ENCODE peak calls at places on chromosomes 7 and 10, in four cellular contexts. One of them, this sample, is unnamed.
A peak's percentile ranks its signal among the peaks of the same experiment; 100 is the strongest.

GRCh38 chr10:86968271-86968993 is at the start of gene ADIRF:
- DNase-seq in uterus: peak; percentile 76
- DNase-seq in Peyer's patch: peak; percentile 86
- DNase-seq in H9: peak; percentile 37
- DNase-seq in this sample: peak; percentile 71

GRCh38 chr7:149529136-149529718 is 31.6 kb upstream of the ZNF746 start:
- DNase-seq in uterus: no peak
- DNase-seq in Peyer's patch: no peak
- DNase-seq in H9: no peak
- DNase-seq in this sample: no peak

GRCh38 chr10:131693766-131694165 is 207.0 kb upstream of the PPP2R2D start:
- DNase-seq in uterus: no peak
- DNase-seq in Peyer's patch: no peak
- DNase-seq in H9: no peak
- DNase-seq in this sample: no peak

GRCh38 chr7:43112941-43113621 is 634 bp downstream of the HECW1 start:
- DNase-seq in uterus: peak; percentile 25
- DNase-seq in Peyer's patch: no peak
- DNase-seq in H9: peak; percentile 82
- DNase-seq in this sample: no peak

GRCh38 chr7:16785846-16786245 is 19.0 kb downstream of the AGR2 start:
- DNase-seq in uterus: no peak
- DNase-seq in Peyer's patch: no peak
- DNase-seq in H9: no peak
- DNase-seq in this sample: no peak

GRCh38 chr10:77522268-77522809 is 115.3 kb downstream of the KCNMA1 start:
- DNase-seq in uterus: no peak
- DNase-seq in Peyer's patch: no peak
- DNase-seq in H9: no peak
- DNase-seq in this sample: no peak

GRCh38 chr10:11853468-11853867 is 30.3 kb downstream of the PROSER2 start:
- DNase-seq in uterus: no peak
- DNase-seq in Peyer's patch: peak; percentile 10
- DNase-seq in H9: no peak
- DNase-seq in this sample: no peak

GRCh38 chr7:36570508-36571219 is 153.6 kb downstream of the AOAH start:
- DNase-seq in uterus: no peak
- DNase-seq in Peyer's patch: no peak
- DNase-seq in H9: no peak
- DNase-seq in this sample: no peak

GRCh38 chr7:47292832-47293309 is 289.0 kb downstream of the TNS3 start:
- DNase-seq in uterus: no peak
- DNase-seq in Peyer's patch: no peak
- DNase-seq in H9: no peak
- DNase-seq in this sample: no peak

GRCh38 chr7:67753891-67754290 is 757.3 kb downstream of the TYW1 start:
- DNase-seq in uterus: no peak
- DNase-seq in Peyer's patch: no peak
- DNase-seq in H9: no peak
- DNase-seq in this sample: no peak

GRCh38 chr7:132084776-132085388 is 491.4 kb downstream of the PLXNA4 start:
- DNase-seq in uterus: no peak
- DNase-seq in Peyer's patch: no peak
- DNase-seq in H9: peak; percentile 40
- DNase-seq in this sample: no peak

GRCh38 chr7:45691155-45691656 is 117.0 kb downstream of the ADCY1 start:
- DNase-seq in uterus: no peak
- DNase-seq in Peyer's patch: no peak
- DNase-seq in H9: no peak
- DNase-seq in this sample: peak; percentile 36

GRCh38 chr7:89042963-89043362 is 247.4 kb upstream of the TEX47 start:
- DNase-seq in uterus: no peak
- DNase-seq in Peyer's patch: no peak
- DNase-seq in H9: no peak
- DNase-seq in this sample: no peak

GRCh38 chr7:38716397-38716796 is 85.2 kb upstream of the AMPH start:
- DNase-seq in uterus: no peak
- DNase-seq in Peyer's patch: no peak
- DNase-seq in H9: no peak
- DNase-seq in this sample: no peak

GRCh38 chr7:115976651-115977050 is 53.9 kb downstream of the TFEC start:
- DNase-seq in uterus: no peak
- DNase-seq in Peyer's patch: no peak
- DNase-seq in H9: no peak
- DNase-seq in this sample: no peak

GRCh38 chr7:24982917-24983316 is 2.9 kb upstream of the OSBPL3 start:
- DNase-seq in uterus: no peak
- DNase-seq in Peyer's patch: no peak
- DNase-seq in H9: no peak
- DNase-seq in this sample: no peak

GRCh38 chr10:23088609-23089008 is 6.8 kb upstream of the MSRB2 start:
- DNase-seq in uterus: no peak
- DNase-seq in Peyer's patch: no peak
- DNase-seq in H9: no peak
- DNase-seq in this sample: no peak

GRCh38 chr7:55172881-55173609 is 154.2 kb downstream of the EGFR start:
- DNase-seq in uterus: no peak
- DNase-seq in Peyer's patch: no peak
- DNase-seq in H9: no peak
- DNase-seq in this sample: no peak

GRCh38 chr7:12581897-12582296 is 11.4 kb downstream of the SCIN start:
- DNase-seq in uterus: no peak
- DNase-seq in Peyer's patch: no peak
- DNase-seq in H9: no peak
- DNase-seq in this sample: no peak

DNA sequence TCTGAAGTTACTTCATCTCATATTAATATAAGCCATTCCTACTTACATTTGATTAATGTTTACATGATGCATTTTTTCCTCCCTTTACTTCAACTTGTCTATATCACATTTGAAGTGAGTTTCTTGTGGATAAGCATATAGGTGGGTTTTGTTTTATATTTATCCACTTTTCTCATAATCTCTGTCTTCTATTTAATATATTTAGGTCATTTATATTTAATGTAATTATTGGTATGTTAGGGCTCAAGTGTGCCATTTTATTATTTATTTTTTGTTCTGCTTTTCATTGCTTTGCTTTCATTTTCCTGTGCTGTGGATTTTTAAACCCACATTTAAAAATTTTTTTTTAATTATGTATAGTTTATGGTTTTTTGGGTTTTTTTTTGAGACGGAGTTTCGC is 54.8 kb downstream of the OGDH start:
- DNase-seq in uterus: no peak
- DNase-seq in Peyer's patch: no peak
- DNase-seq in H9: no peak
- DNase-seq in this sample: no peak
- H3K9me3 ChIP-seq in uterus: peaks cover 6% of the 10 kb centered on the region
- H3K9me3 ChIP-seq in Peyer's patch: no peaks in the 10 kb centered on the region
- H3K9me3 ChIP-seq in H9: peaks cover 7% of the 10 kb centered on the region
- H3K9me3 ChIP-seq in this sample: peaks cover 7% of the 10 kb centered on the region

GRCh38 chr7:81600608-81601007 is 169.2 kb downstream of the HGF start:
- DNase-seq in uterus: no peak
- DNase-seq in Peyer's patch: no peak
- DNase-seq in H9: no peak
- DNase-seq in this sample: no peak
- H3K4me1 ChIP-seq in uterus: no peaks in the 10 kb centered on the region
- H3K4me1 ChIP-seq in Peyer's patch: no peaks in the 10 kb centered on the region
- H3K4me1 ChIP-seq in H9: no peaks in the 10 kb centered on the region
- H3K4me1 ChIP-seq in this sample: no peaks in the 10 kb centered on the region

GRCh38 chr10:33413093-33413442 is 78.6 kb upstream of the NRP1 start:
- DNase-seq in uterus: no peak
- DNase-seq in Peyer's patch: no peak
- DNase-seq in H9: no peak
- DNase-seq in this sample: no peak

GRCh38 chr10:33410860-33411234 is 76.4 kb upstream of the NRP1 start:
- DNase-seq in uterus: no peak
- DNase-seq in Peyer's patch: no peak
- DNase-seq in H9: no peak
- DNase-seq in this sample: no peak

GRCh38 chr10:33412261-33413092 is 78.0 kb upstream of the NRP1 start:
- DNase-seq in uterus: peak; percentile 51
- DNase-seq in Peyer's patch: peak; percentile 53
- DNase-seq in H9: no peak
- DNase-seq in this sample: peak; percentile 84

GRCh38 chr10:33406596-33406995 is 72.1 kb upstream of the NRP1 start:
- DNase-seq in uterus: no peak
- DNase-seq in Peyer's patch: no peak
- DNase-seq in H9: no peak
- DNase-seq in this sample: no peak

DNA sequence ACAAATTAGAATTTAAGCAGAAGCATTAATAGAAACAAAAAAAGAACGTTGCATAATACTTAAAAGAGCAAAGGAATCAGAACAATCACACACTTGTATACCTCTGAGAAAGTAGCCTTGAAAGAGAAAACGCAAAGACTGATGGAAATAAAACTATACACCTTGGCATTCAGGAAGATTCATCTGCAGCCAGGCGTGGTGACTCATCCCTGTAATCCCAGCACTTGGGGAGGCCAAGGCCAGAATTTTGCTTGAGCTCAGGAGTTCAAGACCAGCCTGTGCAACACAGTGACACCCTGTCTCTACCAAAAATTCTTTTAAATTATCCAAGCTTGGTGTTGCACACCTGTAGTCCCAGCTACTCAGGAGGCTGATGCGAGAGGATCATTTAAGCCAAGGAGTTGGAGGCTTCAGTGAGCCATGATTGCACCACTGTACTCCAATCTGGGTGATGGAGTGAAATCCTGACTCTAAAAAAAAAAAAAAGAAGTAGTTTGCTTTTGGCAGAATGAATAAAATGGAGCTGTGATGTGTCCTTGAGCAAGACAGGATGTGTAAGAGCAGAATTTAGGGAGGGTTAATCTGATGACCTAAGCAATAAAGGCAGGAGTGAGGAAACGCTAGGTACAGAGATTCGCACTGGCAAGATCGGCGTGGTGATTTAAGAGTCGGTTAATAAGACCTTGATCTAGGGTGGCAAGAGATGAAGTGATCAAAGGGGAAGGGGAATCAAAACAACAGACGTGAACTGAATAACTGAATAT is 75.8 kb upstream of the NRP1 start:
- DNase-seq in uterus: no peak
- DNase-seq in Peyer's patch: no peak
- DNase-seq in H9: no peak
- DNase-seq in this sample: no peak
- TF ChIP-seq CTCF in uterus: no peak
- TF ChIP-seq CTCF in Peyer's patch: no peak
- TF ChIP-seq CTCF in H9: no peak
- TF ChIP-seq CTCF in this sample: no peak

GRCh38 chr7:158000160-158000559 is 587.5 kb downstream of the PTPRN2 start:
- DNase-seq in uterus: no peak
- DNase-seq in Peyer's patch: no peak
- DNase-seq in H9: peak; percentile 64
- DNase-seq in this sample: no peak
- H3K9me3 ChIP-seq in uterus: no peaks in the 10 kb centered on the region
- H3K9me3 ChIP-seq in Peyer's patch: no peaks in the 10 kb centered on the region
- H3K9me3 ChIP-seq in H9: no peaks in the 10 kb centered on the region
- H3K9me3 ChIP-seq in this sample: no peaks in the 10 kb centered on the region

GRCh38 chr10:103839513-103839864 is 15.9 kb downstream of the SH3PXD2A start:
- DNase-seq in uterus: no peak
- DNase-seq in Peyer's patch: no peak
- DNase-seq in H9: no peak
- DNase-seq in this sample: no peak

GRCh38 chr10:103838095-103838395 is 17.3 kb downstream of the SH3PXD2A start:
- DNase-seq in uterus: no peak
- DNase-seq in Peyer's patch: no peak
- DNase-seq in H9: no peak
- DNase-seq in this sample: no peak

GRCh38 chr10:103837370-103838094 is 17.8 kb downstream of the SH3PXD2A start:
- DNase-seq in uterus: no peak
- DNase-seq in Peyer's patch: no peak
- DNase-seq in H9: no peak
- DNase-seq in this sample: no peak

GRCh38 chr10:103839867-103840746 is 15.3 kb downstream of the SH3PXD2A start:
- DNase-seq in uterus: no peak
- DNase-seq in Peyer's patch: no peak
- DNase-seq in H9: peak; percentile 66
- DNase-seq in this sample: no peak

GRCh38 chr10:103838851-103839512 is 16.4 kb downstream of the SH3PXD2A start:
- DNase-seq in uterus: no peak
- DNase-seq in Peyer's patch: no peak
- DNase-seq in H9: no peak
- DNase-seq in this sample: no peak
- H3K4me1 ChIP-seq in uterus: peaks cover 12% of the 10 kb centered on the region
- H3K4me1 ChIP-seq in Peyer's patch: peaks cover 13% of the 10 kb centered on the region
- H3K4me1 ChIP-seq in H9: peaks cover 24% of the 10 kb centered on the region
- H3K4me1 ChIP-seq in this sample: peaks cover 77% of the 10 kb centered on the region

GRCh38 chr10:36042135-36042534 is 400.0 kb upstream of the FZD8 start:
- DNase-seq in uterus: no peak
- DNase-seq in Peyer's patch: no peak
- DNase-seq in H9: no peak
- DNase-seq in this sample: no peak
- TF ChIP-seq CTCF in uterus: no peak
- TF ChIP-seq CTCF in Peyer's patch: no peak
- TF ChIP-seq CTCF in H9: peak; percentile 59
- TF ChIP-seq CTCF in this sample: no peak

DNA sequence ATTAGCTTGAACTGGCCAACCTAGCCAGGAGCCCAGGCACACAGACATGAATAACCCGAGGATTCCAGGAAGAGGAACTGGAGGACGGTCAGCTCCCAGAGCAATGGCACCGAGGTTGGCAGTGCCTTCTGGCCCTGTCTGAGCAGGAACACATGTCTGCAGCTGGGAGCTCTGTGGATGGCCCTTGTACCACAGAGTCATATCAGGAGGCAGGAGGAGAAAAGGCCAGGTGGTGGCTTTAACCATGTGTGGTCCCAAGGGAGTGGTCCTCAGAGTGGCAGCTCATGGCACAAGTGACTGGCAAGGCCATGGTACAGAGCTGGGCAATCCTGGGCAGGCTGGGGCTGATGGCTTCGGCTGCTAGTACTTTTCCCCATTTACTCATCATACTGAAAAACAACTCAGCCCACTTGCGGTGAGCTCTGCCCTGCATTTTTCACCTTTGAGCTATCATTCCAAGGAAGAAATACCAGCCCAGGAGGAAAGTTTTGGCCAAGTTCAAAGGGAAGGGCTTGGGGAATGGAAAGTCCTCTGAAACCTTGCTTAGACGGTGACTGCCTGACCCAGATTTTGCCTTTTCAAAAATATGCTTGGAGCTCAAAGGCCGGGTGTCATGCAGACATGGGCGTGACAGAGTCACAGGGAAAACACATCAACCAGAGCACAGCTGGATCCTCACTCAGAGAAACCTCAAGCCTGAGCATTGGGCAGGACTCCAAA is 25.7 kb upstream of the LOXL4 start:
- DNase-seq in uterus: no peak
- DNase-seq in Peyer's patch: no peak
- DNase-seq in H9: no peak
- DNase-seq in this sample: no peak
- H3K9me3 ChIP-seq in uterus: no peaks in the 10 kb centered on the region
- H3K9me3 ChIP-seq in Peyer's patch: no peaks in the 10 kb centered on the region
- H3K9me3 ChIP-seq in H9: no peaks in the 10 kb centered on the region
- H3K9me3 ChIP-seq in this sample: no peaks in the 10 kb centered on the region

This sample was measured in right atrium auricular region.